ENCODE peak calls at places on chromosomes 12 and 14, in six cellular contexts. P, H, T, S, O and N are unnamed samples.

GRCh38 chr14:72652179-72652578 is 241.7 kb downstream of the DPF3 start:
- DNase-seq in H (no peak), P (no peak), S (no peak), T (no peak), O (no peak), N (no peak)

GRCh38 chr12:84336231-84336630 is 576.4 kb downstream of the SLC6A15 start:
- DNase-seq in H (no peak), T (no peak), P (no peak), S (no peak), O (no peak), N (no peak)

GRCh38 chr12:129696952-129697351 is 206.9 kb downstream of the TMEM132D start:
- DNase-seq in P (peak; percentile 9), S (no peak), T (no peak), H (no peak), O (no peak), N (no peak)

GRCh38 chr14:91830777-91831176 is 36.6 kb downstream of the TC2N start:
- DNase-seq in H (no peak), O (no peak), P (no peak), T (no peak), S (no peak), N (no peak)

GRCh38 chr12:130819248-130819576 is 19.8 kb downstream of the STX2 start:
- DNase-seq in S (no peak), O (no peak), H (no peak), T (no peak), P (no peak), N (no peak)

GRCh38 chr14:78022059-78022458 is 148.1 kb upstream of the NRXN3 start:
- DNase-seq in H (peak; percentile 67), S (peak; percentile 78), O (no peak), P (peak; percentile 80), T (peak; percentile 82), N (peak; percentile 40)

GRCh38 chr12:107328442-107329133 is 235.2 kb upstream of the CRY1 start:
- DNase-seq in H (no peak), S (peak; percentile 95), P (peak; percentile 49), T (no peak), O (no peak), N (no peak)

GRCh38 chr12:57366315-57366714 is 64.5 kb downstream of the R3HDM2 start:
- DNase-seq in O (no peak), T (no peak), P (no peak), H (no peak), S (no peak), N (no peak)

GRCh38 chr12:120223458-120224303 is 22.8 kb upstream of the RPLP0 start:
- DNase-seq in P (no peak), T (no peak), O (no peak), S (no peak), H (no peak), N (no peak)

GRCh38 chr12:120222288-120222832 is 21.4 kb upstream of the RPLP0 start:
- DNase-seq in S (no peak), O (no peak), T (no peak), P (no peak), H (no peak), N (no peak)

GRCh38 chr12:120225200-120225558 is 24.3 kb upstream of the RPLP0 start:
- DNase-seq in T (peak; percentile 21), P (no peak), O (no peak), S (no peak), H (no peak), N (no peak)

GRCh38 chr12:120225852-120226640 is 25.1 kb upstream of the RPLP0 start:
- DNase-seq in T (peak; percentile 65), S (no peak), H (no peak), P (no peak), O (no peak), N (no peak)

GRCh38 chr12:120224304-120225199 is 23.6 kb upstream of the RPLP0 start:
- DNase-seq in S (no peak), H (no peak), P (no peak), O (no peak), T (peak; percentile 24), N (no peak)
- TF ChIP-seq POLR2A in S (no peak), H (no peak), P (no peak), O (no peak), T (no peak), N (no peak)

GRCh38 chr12:9851050-9851449 is 18.1 kb downstream of the CLEC2B start:
- DNase-seq in O (no peak), H (no peak), S (peak; percentile 26), P (no peak), T (no peak), N (no peak)
- TF ChIP-seq POLR2A in O (no peak), H (no peak), S (no peak), P (no peak), T (no peak), N (no peak)

GRCh38 chr14:67694791-67695393 is 672 bp downstream of the RDH11 start:
- DNase-seq in P (peak; percentile 89), O (no peak), H (peak; percentile 95), S (peak; percentile 85), T (peak; percentile 91), N (peak; percentile 66)
- TF ChIP-seq POLR2A in P (peak; percentile 41), O (no peak), H (peak; percentile 51), S (peak; percentile 49), T (peak; percentile 93), N (peak; percentile 18)

GRCh38 chr14:21454843-21455550 is 926 bp downstream of the CHD8 start:
- DNase-seq in S (peak; percentile 8), O (no peak), P (no peak), H (no peak), T (peak; percentile 45), N (no peak)

GRCh38 chr14:21455592-21455911 is 371 bp downstream of the CHD8 start:
- DNase-seq in P (no peak), T (peak; percentile 75), O (no peak), H (no peak), S (no peak), N (no peak)

GRCh38 chr14:21455912-21456667 is at the start of gene CHD8:
- DNase-seq in P (peak; percentile 100), T (peak; percentile 100), O (peak; percentile 100), H (peak; percentile 99), S (peak; percentile 100), N (peak; percentile 85)
- TF ChIP-seq POLR2A in P (peak; percentile 89), T (peak; percentile 85), O (no peak), H (peak; percentile 57), S (peak; percentile 58), N (peak; percentile 56)

DNA sequence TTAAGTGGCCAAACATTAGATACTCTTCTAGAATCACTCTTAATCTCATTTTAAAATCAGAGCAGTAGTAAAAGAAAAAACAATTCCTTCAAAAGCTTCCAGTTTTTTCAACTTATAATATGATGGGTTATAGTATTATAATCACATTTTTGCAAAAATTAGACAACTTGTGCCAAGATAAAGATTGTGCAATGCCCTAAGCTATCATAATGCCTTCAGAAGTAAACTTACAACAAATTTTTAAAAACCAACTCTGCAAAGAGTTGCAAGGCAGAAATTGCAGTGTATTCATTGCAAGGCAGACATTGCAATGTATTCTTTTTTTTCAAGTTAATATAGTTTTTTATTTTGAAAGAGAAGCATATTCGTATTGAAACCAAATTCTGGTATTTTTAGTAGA is 47.2 kb upstream of the KITLG start:
- DNase-seq in O (no peak), P (no peak), S (no peak), T (no peak), H (no peak), N (no peak)
- TF ChIP-seq POLR2A in O (no peak), P (no peak), S (no peak), T (no peak), H (no peak), N (no peak)

GRCh38 chr14:22849212-22849819 is 12.9 kb downstream of the MMP14 start:
- DNase-seq in O (peak; percentile 96), S (no peak), H (no peak), T (no peak), P (no peak), N (no peak)
- TF ChIP-seq POLR2A in O (no peak), S (no peak), H (no peak), T (no peak), P (no peak), N (no peak)

GRCh38 chr12:7129647-7130536 is at the start of gene CLSTN3:
- DNase-seq in T (peak; percentile 80), S (peak; percentile 83), H (no peak), P (no peak), O (peak; percentile 93), N (peak; percentile 98)
- TF ChIP-seq POLR2A in T (no peak), S (peak; percentile 31), H (no peak), P (no peak), O (no peak), N (no peak)

GRCh38 chr14:94386085-94387031 is 2.0 kb downstream of the SERPINA1 start:
- DNase-seq in S (no peak), H (no peak), O (peak; percentile 68), P (no peak), T (no peak), N (no peak)

GRCh38 chr14:94388896-94389469 is 581 bp upstream of the SERPINA1 start:
- DNase-seq in T (no peak), P (no peak), S (no peak), O (peak; percentile 52), H (no peak), N (no peak)

GRCh38 chr14:94389731-94390371 is 1.4 kb upstream of the SERPINA1 start:
- DNase-seq in O (peak; percentile 58), H (no peak), T (no peak), P (no peak), S (no peak), N (no peak)

GRCh38 chr14:94387051-94388026 is 1.1 kb downstream of the SERPINA1 start:
- DNase-seq in P (no peak), H (no peak), O (peak; percentile 54), T (no peak), S (no peak), N (no peak)

DNA sequence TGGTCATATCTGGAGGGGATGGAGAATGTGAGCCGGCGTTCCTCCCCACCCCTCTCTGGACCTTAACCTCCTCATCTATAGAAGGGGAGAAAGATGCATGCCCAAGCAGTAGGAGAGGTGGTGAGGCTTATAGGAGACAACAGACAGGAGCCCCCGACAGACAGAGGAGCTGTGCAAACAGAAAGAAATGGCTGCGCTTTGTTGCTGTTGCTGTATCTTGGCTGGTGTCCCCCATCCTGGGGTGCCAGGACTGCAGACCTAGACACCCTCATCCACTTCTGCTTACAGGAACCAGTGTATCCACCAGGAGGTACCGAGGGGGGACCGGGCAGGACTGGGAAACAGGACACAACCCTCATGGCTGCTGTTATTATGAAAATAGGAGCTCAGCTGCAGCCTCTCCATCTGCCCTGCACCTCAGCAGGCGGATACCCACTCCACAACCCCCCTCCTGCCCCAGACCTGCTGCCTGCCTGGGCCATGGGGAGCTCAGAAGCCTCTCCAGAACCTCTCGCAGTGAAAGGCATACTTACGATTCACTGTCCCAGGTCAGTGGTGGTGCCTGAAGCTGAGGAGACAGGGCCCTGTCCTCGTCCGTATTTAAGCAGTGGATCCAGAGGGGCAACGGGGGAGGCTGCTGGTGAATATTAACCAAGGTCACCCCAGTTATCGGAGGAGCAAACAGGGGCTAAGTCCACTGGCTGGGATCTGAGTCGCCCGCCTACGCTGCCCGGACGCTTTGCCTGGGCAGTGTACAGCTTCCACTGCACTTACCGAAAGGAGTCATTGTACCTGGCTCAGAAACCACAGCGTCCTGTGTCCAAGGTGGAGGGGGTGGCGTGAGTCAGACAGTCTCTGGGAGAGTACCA is at the start of gene SERPINA1:
- DNase-seq in T (no peak), H (no peak), S (no peak), O (peak; percentile 75), P (no peak), N (no peak)
- TF ChIP-seq POLR2A in T (no peak), H (no peak), S (no peak), O (no peak), P (no peak), N (no peak)